ENCODE peak calls at places on chromosome 20, in four cellular contexts. One of them, this sample, is unnamed.

GRCh38 chr20:34268851-34269668 is 27.8 kb downstream of the ASIP start:
- DNase-seq in K562: no peak
- DNase-seq in GM12878: no peak
- DNase-seq in H1: no peak
- DNase-seq in this sample: no peak

GRCh38 chr20:33072813-33073212 is 6.6 kb upstream of the BPIFB4 start:
- DNase-seq in K562: no peak
- DNase-seq in GM12878: no peak
- DNase-seq in H1: no peak
- DNase-seq in this sample: no peak

GRCh38 chr20:24823176-24823575 is 125.9 kb upstream of the CST7 start:
- DNase-seq in K562: no peak
- DNase-seq in GM12878: no peak
- DNase-seq in H1: no peak
- DNase-seq in this sample: no peak

GRCh38 chr20:8749986-8750385 is 318.9 kb upstream of the PLCB4 start:
- DNase-seq in K562: no peak
- DNase-seq in GM12878: no peak
- DNase-seq in H1: no peak
- DNase-seq in this sample: no peak

GRCh38 chr20:32164984-32165735 is 42.4 kb downstream of the PLAGL2 start:
- DNase-seq in K562: no peak
- DNase-seq in GM12878: no peak
- DNase-seq in H1: no peak
- DNase-seq in this sample: no peak

GRCh38 chr20:5445611-5446010 is 128.9 kb upstream of the PROKR2 start:
- DNase-seq in K562: no peak
- DNase-seq in GM12878: no peak
- DNase-seq in H1: no peak
- DNase-seq in this sample: no peak

GRCh38 chr20:36369739-36370138 is 63.6 kb downstream of the DLGAP4 start:
- DNase-seq in K562: no peak
- DNase-seq in GM12878: no peak
- DNase-seq in H1: no peak
- DNase-seq in this sample: no peak

GRCh38 chr20:41258489-41258888 is 59.0 kb downstream of the ZHX3 start:
- DNase-seq in K562: no peak
- DNase-seq in GM12878: no peak
- DNase-seq in H1: no peak
- DNase-seq in this sample: no peak

DNA sequence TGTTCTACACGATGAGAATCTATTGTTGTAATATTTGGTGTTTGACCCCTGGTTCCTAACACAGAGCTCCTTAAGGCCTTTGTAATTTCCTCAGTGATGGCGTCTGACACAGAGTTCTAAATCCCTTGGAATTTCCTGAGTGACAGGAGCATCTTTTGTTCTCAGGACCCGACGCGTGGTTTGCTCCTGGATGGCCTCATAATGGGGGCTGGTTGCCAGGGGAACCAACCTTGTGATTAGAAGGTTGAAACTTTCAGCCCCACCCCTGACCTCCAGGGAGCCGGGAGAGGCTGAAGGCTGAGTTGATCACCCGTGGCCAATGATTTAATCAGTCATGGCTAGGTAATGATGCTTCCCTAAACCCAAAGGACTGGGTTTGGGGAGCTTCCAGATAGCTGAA is 20.5 kb upstream of the ZNF133 start:
- DNase-seq in K562: no peak
- DNase-seq in GM12878: no peak
- DNase-seq in H1: no peak
- DNase-seq in this sample: no peak
- TF ChIP-seq HDAC6 in K562: no peak
- TF ChIP-seq HDAC6 in GM12878: no peak
- TF ChIP-seq HDAC6 in H1: no peak
- TF ChIP-seq HDAC6 in this sample: no peak

DNA sequence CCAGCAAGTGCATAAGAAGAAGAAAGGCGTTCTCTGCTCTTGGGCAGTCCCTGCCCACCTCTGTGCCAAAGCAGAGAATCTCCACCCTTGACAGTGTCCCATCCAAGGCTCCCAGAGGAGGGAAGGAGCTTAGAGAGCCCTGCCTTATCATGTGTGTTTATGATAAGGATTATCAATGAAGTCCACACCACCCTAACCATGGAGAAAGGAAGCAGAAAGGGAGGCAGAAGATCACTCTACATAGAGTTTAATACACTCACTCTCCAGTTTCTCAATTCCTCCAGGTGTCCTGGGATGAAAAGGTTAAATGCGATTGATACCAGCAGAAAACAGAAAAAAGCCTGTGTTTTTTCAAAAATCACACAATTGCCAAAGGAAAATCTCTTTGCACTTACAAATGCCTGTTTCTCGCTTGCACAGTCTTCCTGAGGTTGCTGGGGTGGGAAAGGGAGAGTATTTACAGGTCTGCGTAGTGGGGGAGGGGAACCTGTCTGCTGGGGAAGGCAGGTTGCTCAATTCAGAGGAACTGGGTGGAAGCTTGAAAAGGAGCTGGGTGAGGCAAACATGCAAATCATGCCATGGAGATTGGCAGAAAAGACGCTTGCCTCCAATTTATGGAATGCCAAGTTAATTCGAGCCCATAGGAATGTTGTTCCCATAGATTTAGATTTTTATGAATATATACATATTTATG is 104.0 kb downstream of the EYA2 start:
- DNase-seq in K562: no peak
- DNase-seq in GM12878: no peak
- DNase-seq in H1: no peak
- DNase-seq in this sample: no peak
- TF ChIP-seq HDAC6 in K562: no peak
- TF ChIP-seq HDAC6 in GM12878: no peak
- TF ChIP-seq HDAC6 in H1: no peak
- TF ChIP-seq HDAC6 in this sample: no peak

DNA sequence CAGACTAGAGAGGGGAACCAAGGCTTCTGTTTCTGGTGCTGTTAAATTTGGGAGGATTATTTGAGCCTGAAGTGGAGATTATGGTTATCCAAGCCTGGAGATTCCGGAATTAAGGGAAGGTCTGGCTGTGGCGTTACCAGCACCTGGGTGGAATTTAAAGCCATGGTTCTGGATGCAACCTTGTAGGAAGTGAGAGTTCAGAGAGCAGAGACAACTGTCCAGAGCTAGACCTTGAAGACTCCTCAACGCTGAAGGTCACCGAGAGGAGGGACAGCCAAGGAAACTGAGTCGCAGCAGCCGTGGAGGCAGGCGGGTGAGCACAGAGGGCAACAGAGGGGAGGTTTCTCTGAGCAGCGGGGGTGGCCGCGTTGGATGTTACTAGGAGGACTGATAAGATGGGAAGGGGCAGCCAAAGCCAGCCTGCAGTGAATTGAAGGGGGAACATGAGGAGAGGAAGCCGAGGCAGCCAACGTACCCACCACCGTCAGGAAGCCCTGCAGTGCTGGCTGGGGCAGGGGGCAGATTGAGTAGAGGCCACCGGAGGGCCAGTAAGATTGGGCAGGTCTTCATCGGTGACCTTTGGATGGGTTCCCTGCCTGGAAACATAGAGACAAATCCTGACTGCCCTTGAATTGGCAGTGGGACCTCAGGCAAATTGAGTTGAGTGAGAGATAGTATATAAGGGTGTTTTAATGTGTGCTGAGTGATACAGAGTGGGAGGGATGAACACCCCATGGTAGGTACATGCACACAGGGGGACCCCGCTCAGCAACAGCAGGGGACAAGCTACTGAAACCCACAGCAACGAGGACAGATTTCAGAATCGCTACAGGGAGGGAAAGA is 90.3 kb downstream of the SNX5 start:
- DNase-seq in K562: no peak
- DNase-seq in GM12878: no peak
- DNase-seq in H1: no peak
- DNase-seq in this sample: no peak
- TF ChIP-seq HDAC6 in K562: no peak
- TF ChIP-seq HDAC6 in GM12878: no peak
- TF ChIP-seq HDAC6 in H1: no peak
- TF ChIP-seq HDAC6 in this sample: no peak

GRCh38 chr20:19743650-19744015 is 14.4 kb upstream of the RIN2 start:
- DNase-seq in K562: no peak
- DNase-seq in GM12878: no peak
- DNase-seq in H1: no peak
- DNase-seq in this sample: no peak
- TF ChIP-seq HDAC6 in K562: no peak
- TF ChIP-seq HDAC6 in GM12878: no peak
- TF ChIP-seq HDAC6 in H1: no peak
- TF ChIP-seq HDAC6 in this sample: no peak

DNA sequence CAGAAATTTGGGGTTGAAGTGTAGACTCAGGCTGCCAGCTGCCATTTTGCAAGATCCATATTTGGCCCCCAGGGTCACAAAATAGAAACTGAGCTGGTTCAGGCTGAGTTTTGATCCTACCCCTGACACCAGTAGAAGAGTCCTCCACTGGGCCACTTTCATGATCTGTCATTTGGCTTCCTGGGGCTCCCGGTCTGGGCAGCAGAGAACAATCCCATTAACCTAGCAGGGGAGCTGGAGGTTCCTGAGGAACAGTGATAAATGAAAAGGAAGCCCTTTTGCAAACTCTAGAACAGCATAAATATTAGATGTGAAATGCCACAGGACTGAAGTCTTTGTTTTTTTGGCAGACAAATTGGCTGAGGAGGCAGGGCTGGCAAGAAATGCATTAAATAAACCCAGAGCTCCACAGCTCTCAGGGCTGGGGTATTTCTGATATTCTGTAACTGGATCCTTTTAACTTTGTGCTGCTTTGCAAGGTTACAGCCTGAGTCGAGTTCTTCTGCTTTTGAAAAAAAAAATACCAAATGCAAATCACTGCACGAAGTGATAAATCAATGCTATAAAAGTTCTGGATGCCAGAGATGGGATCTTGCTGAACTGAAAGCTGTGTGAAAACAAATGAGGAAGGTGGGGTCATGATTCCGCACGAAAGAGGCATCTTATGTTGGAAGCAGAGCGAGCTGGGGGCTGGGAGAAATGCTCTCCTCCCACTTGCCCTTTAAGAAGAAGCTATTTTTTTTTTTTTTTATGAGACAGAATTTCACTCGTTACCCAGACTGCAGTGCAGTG is 64.4 kb downstream of the SULF2 start:
- DNase-seq in K562: no peak
- DNase-seq in GM12878: no peak
- DNase-seq in H1: no peak
- DNase-seq in this sample: no peak
- TF ChIP-seq HDAC6 in K562: no peak
- TF ChIP-seq HDAC6 in GM12878: no peak
- TF ChIP-seq HDAC6 in H1: no peak
- TF ChIP-seq HDAC6 in this sample: no peak

GRCh38 chr20:49809803-49810359 is 2.7 kb upstream of the SLC9A8 start:
- DNase-seq in K562: no peak
- DNase-seq in GM12878: no peak
- DNase-seq in H1: no peak
- DNase-seq in this sample: no peak

GRCh38 chr20:49812463-49813304 is at the start of gene SLC9A8:
- DNase-seq in K562: peak
- DNase-seq in GM12878: peak
- DNase-seq in H1: peak
- DNase-seq in this sample: peak

GRCh38 chr20:49810491-49811190 is 2.0 kb upstream of the SLC9A8 start:
- DNase-seq in K562: no peak
- DNase-seq in GM12878: no peak
- DNase-seq in H1: no peak
- DNase-seq in this sample: no peak

GRCh38 chr20:49813305-49813974 is 812 bp downstream of the SLC9A8 start:
- DNase-seq in K562: no peak
- DNase-seq in GM12878: no peak
- DNase-seq in H1: no peak
- DNase-seq in this sample: no peak

DNA sequence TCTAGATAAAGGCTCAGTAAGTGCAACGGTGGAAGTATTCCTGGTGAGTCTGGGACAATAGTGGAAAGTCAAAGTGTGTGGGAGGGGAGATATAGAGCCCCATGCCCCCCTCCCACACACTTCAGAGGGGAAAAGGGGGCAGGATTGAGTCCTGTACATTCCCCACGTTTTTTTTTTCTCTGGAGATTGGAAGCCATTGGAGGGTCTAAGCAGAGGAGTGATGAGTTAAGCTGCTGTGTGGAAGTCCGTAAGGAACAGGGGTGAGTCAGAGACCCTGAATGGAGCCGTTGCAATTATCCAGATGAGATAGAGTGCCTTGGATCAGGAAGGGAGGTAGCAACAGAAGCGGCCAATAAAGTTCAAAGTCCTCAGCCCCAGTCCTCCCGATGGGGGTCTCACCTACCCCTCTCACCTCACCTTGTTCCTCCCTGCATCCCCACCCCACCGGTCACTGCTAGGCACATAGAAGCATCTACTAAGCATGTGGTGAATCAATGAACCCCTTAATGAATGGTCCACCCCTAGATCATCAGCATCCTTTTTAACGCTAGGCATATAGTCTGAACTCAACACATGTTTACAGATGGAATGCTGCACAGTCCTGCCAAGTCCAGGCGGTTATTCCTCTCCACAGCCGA is 684 bp upstream of the SLC9A8 start:
- DNase-seq in K562: no peak
- DNase-seq in GM12878: no peak
- DNase-seq in H1: no peak
- DNase-seq in this sample: no peak
- TF ChIP-seq HDAC6 in K562: no peak
- TF ChIP-seq HDAC6 in GM12878: no peak
- TF ChIP-seq HDAC6 in H1: no peak
- TF ChIP-seq HDAC6 in this sample: no peak

GRCh38 chr20:10488436-10489053 is 53.4 kb downstream of the SLX4IP start:
- DNase-seq in K562: no peak
- DNase-seq in GM12878: no peak
- DNase-seq in H1: no peak
- DNase-seq in this sample: no peak

GRCh38 chr20:10492065-10492464 is 57.0 kb downstream of the SLX4IP start:
- DNase-seq in K562: peak
- DNase-seq in GM12878: no peak
- DNase-seq in H1: no peak
- DNase-seq in this sample: no peak

GRCh38 chr20:10492844-10493243 is 57.7 kb downstream of the SLX4IP start:
- DNase-seq in K562: no peak
- DNase-seq in GM12878: no peak
- DNase-seq in H1: no peak
- DNase-seq in this sample: no peak

GRCh38 chr20:10489853-10490627 is 54.9 kb downstream of the SLX4IP start:
- DNase-seq in K562: no peak
- DNase-seq in GM12878: no peak
- DNase-seq in H1: no peak
- DNase-seq in this sample: no peak

DNA sequence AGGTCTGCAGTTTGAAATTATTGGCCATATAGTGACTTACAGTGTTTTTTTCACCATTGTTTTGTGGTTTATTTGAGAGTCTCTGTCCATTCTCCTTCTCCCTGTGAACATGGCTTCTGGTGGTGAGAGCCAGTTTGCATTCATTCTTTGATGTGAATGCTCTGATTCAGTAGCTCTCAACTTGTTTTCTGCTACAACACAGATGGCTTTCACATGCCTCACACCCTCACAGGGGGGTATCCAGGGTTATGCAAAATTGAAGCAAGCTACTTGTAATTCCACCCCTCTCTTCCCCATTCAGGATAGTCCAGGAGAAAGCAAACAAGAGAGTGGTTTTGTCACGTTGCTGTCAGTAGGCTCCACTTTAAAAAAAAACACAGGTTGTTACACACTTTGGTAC is 55.6 kb downstream of the SLX4IP start:
- DNase-seq in K562: no peak
- DNase-seq in GM12878: no peak
- DNase-seq in H1: no peak
- DNase-seq in this sample: no peak
- TF ChIP-seq HDAC6 in K562: no peak
- TF ChIP-seq HDAC6 in GM12878: no peak
- TF ChIP-seq HDAC6 in H1: no peak
- TF ChIP-seq HDAC6 in this sample: no peak

GRCh38 chr20:3935295-3935955 is 46.2 kb downstream of the PANK2 start:
- DNase-seq in K562: no peak
- DNase-seq in GM12878: no peak
- DNase-seq in H1: no peak
- DNase-seq in this sample: no peak
- TF ChIP-seq HDAC6 in K562: no peak
- TF ChIP-seq HDAC6 in GM12878: no peak
- TF ChIP-seq HDAC6 in H1: no peak
- TF ChIP-seq HDAC6 in this sample: no peak

This sample was measured in HepG2.